ENCODE peak calls at places on chromosomes 7 and 10, in five cellular contexts. W, O, T, P and K are unnamed samples.

GRCh38 chr7:711967-712600 is 14.4 kb upstream of the DNAAF5 start:
- DNase-seq in W (no peak), O (no peak), T (peak; percentile 54), P (no peak), K (peak; percentile 45)

GRCh38 chr7:150974468-150975391 is 3.4 kb downstream of the KCNH2 start:
- DNase-seq in W (no peak), O (peak; percentile 49), T (peak; percentile 72), P (peak; percentile 67), K (peak; percentile 54)

GRCh38 chr10:75352650-75353049 is 48.9 kb downstream of the ZNF503 start:
- DNase-seq in W (peak; percentile 26), O (no peak), T (peak; percentile 37), P (no peak), K (no peak)

GRCh38 chr7:55156919-55157318 is 138.1 kb downstream of the EGFR start:
- DNase-seq in W (no peak), O (peak; percentile 69), T (no peak), P (no peak), K (peak; percentile 23)

GRCh38 chr10:118692911-118693310 is 61.9 kb downstream of the CACUL1 start:
- DNase-seq in W (peak; percentile 92), O (no peak), T (no peak), P (no peak), K (no peak)

GRCh38 chr7:81402227-81402626 is 367.6 kb downstream of the HGF start:
- DNase-seq in W (peak; percentile 54), O (no peak), T (no peak), P (no peak), K (no peak)

GRCh38 chr7:80584778-80585177 is 53.7 kb upstream of the CD36 start:
- DNase-seq in W (peak; percentile 35), O (no peak), T (peak; percentile 61), P (peak; percentile 28), K (peak; percentile 16)

GRCh38 chr7:149599636-149600206 is 102.1 kb upstream of the ZNF746 start:
- DNase-seq in W (no peak), O (no peak), T (no peak), P (no peak), K (no peak)

GRCh38 chr7:115299379-115300038 is 377.6 kb downstream of the MDFIC start:
- DNase-seq in W (peak; percentile 6), O (no peak), T (no peak), P (no peak), K (peak; percentile 76)

GRCh38 chr10:61835069-61835908 is 66.2 kb upstream of the ARID5B start:
- DNase-seq in W (peak; percentile 85), O (peak; percentile 46), T (peak; percentile 64), P (no peak), K (peak; percentile 75)

GRCh38 chr7:106063692-106064091 is 48.4 kb downstream of the SYPL1 start:
- DNase-seq in W (no peak), O (no peak), T (no peak), P (no peak), K (no peak)

GRCh38 chr7:131027287-131027773 is 293.3 kb upstream of the KLF14 start:
- DNase-seq in W (peak; percentile 57), O (no peak), T (peak; percentile 38), P (no peak), K (no peak)

GRCh38 chr7:38870147-38870546 is 38.8 kb downstream of the VPS41 start:
- DNase-seq in W (no peak), O (no peak), T (no peak), P (no peak), K (no peak)

GRCh38 chr7:94028768-94029167 is 24.6 kb upstream of the BET1 start:
- DNase-seq in W (peak; percentile 78), O (no peak), T (no peak), P (no peak), K (no peak)

GRCh38 chr7:30348083-30348560 is 63.7 kb downstream of the ZNRF2 start:
- DNase-seq in W (peak; percentile 94), O (no peak), T (peak; percentile 8), P (peak; percentile 56), K (peak; percentile 40)

GRCh38 chr10:103192451-103193106 is 493 bp downstream of the NT5C2 start:
- DNase-seq in W (peak; percentile 83), O (peak; percentile 66), T (peak; percentile 87), P (peak; percentile 43), K (peak; percentile 75)

GRCh38 chr10:5478694-5479305 is 20.6 kb downstream of the CALML5 start:
- DNase-seq in W (no peak), O (peak; percentile 22), T (no peak), P (no peak), K (no peak)

GRCh38 chr7:44391171-44391570 is 65.8 kb upstream of the CAMK2B start:
- DNase-seq in W (no peak), O (peak; percentile 13), T (no peak), P (no peak), K (no peak)

GRCh38 chr7:85074-85945 is 107.1 kb upstream of the FAM20C start:
- DNase-seq in W (peak; percentile 90), O (peak; percentile 25), T (peak; percentile 50), P (peak; percentile 70), K (no peak)

GRCh38 chr10:80324086-80324485 is 32.5 kb downstream of the DYDC1 start:
- DNase-seq in W (peak; percentile 21), O (no peak), T (no peak), P (no peak), K (no peak)

GRCh38 chr7:15113752-15114151 is 211.2 kb upstream of the DGKB start:
- DNase-seq in W (peak; percentile 4), O (no peak), T (no peak), P (no peak), K (no peak)

GRCh38 chr10:96366508-96366907 is 7.7 kb upstream of the OPALIN start:
- DNase-seq in W (peak; percentile 7), O (no peak), T (no peak), P (no peak), K (no peak)

GRCh38 chr10:11145498-11145855 is 127.8 kb downstream of the CELF2 start:
- DNase-seq in W (no peak), O (no peak), T (peak; percentile 41), P (no peak), K (no peak)

GRCh38 chr10:55476129-55476528 is 675.1 kb upstream of the PCDH15 start:
- DNase-seq in W (peak; percentile 18), O (no peak), T (no peak), P (no peak), K (no peak)

GRCh38 chr10:43354325-43354635 is 17.2 kb upstream of the FXYD4 start:
- DNase-seq in W (no peak), O (no peak), T (no peak), P (no peak), K (no peak)
- H3K4me2 ChIP-seq in W (no peak overlapping the region), O (no peak overlapping the region), T (no peak overlapping the region), P (peak overlapping the region; percentile 52), K (no peak overlapping the region)

GRCh38 chr7:12756841-12757240 is 69.4 kb downstream of the ARL4A start:
- DNase-seq in W (peak; percentile 81), O (no peak), T (no peak), P (no peak), K (no peak)
- H3K4me2 ChIP-seq in W (no peak overlapping the region), O (no peak overlapping the region), T (no peak overlapping the region), P (no peak overlapping the region), K (no peak overlapping the region)

GRCh38 chr10:131084791-131085585 is 226.5 kb downstream of the TCERG1L start:
- DNase-seq in W (no peak), O (no peak), T (no peak), P (no peak), K (no peak)

GRCh38 chr10:131085586-131085860 is 226.0 kb downstream of the TCERG1L start:
- DNase-seq in W (no peak), O (no peak), T (no peak), P (no peak), K (no peak)

GRCh38 chr10:131087464-131088215 is 223.9 kb downstream of the TCERG1L start:
- DNase-seq in W (no peak), O (no peak), T (no peak), P (no peak), K (no peak)

GRCh38 chr10:131086511-131086910 is 225.0 kb downstream of the TCERG1L start:
- DNase-seq in W (no peak), O (no peak), T (no peak), P (no peak), K (no peak)

DNA sequence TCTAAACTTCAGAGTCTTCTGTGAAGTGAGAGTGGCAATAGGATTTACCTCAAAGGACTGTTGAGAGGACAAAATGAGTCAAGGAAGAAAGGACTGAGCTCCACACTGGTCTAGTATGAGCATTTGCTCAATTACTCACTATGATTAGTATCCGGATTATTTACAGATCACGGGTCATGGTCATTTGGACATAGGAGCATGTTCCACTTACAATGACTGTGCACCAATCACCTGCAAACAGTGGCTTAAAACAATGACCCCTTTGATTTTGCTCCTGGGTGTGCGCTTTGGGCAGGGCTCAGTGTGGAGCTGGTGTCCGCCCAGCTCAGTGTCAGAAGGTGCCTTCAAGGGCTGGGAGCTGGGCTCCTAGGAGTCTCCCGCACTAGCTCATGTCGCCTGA is 225.4 kb downstream of the TCERG1L start:
- DNase-seq in W (no peak), O (no peak), T (no peak), P (no peak), K (no peak)
- H3K4me2 ChIP-seq in W (no peak overlapping the region), O (no peak overlapping the region), T (no peak overlapping the region), P (no peak overlapping the region), K (no peak overlapping the region)

GRCh38 chr7:107678110-107678753 is 17.6 kb downstream of the SLC26A4 start:
- DNase-seq in W (no peak), O (no peak), T (no peak), P (no peak), K (no peak)
- H3K4me2 ChIP-seq in W (no peak overlapping the region), O (no peak overlapping the region), T (no peak overlapping the region), P (no peak overlapping the region), K (no peak overlapping the region)

GRCh38 chr7:128792471-128793183 is 859 bp downstream of the CCDC136 start:
- DNase-seq in W (no peak), O (no peak), T (no peak), P (no peak), K (no peak)
- H3K4me2 ChIP-seq in W (no peak overlapping the region), O (peak overlapping the region; percentile 58), T (peak overlapping the region; percentile 99), P (no peak overlapping the region), K (peak overlapping the region; percentile 92)

GRCh38 chr10:123141791-123142700 is 5.9 kb upstream of the HMX2 start:
- DNase-seq in W (no peak), O (no peak), T (no peak), P (no peak), K (peak; percentile 61)
- H3K4me2 ChIP-seq in W (no peak overlapping the region), O (no peak overlapping the region), T (no peak overlapping the region), P (no peak overlapping the region), K (peak overlapping the region; percentile 82)

DNA sequence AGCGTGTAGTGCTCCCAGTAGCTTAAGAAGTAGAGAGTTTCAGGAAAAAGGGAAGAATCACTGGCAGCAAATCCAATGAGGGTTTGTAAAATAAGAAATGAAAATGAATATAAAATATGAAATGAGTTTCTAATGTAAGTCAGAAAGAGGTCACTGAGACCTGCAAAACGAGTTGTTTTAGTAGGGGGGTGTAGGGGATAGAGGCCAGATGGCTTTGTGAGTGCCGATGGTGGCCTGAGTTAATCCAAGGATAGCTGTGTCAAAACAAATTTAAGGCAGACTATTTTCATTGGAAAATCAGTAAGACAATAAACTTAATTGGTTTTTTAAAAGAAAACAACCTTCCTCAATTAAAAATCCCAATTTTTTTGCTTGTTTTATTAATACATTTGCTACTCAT is 745 bp upstream of the ASB15 start:
- DNase-seq in W (no peak), O (no peak), T (no peak), P (no peak), K (no peak)
- H3K4me2 ChIP-seq in W (no peak overlapping the region), O (no peak overlapping the region), T (no peak overlapping the region), P (no peak overlapping the region), K (no peak overlapping the region)